ENCODE peak calls at places on chromosomes 5 and 9, in eight cellular contexts. M, S, Q, T, P, Y, J and W are unnamed samples.

GRCh38 chr5:137696481-137696880 is 39.4 kb downstream of the KLHL3 start:
- DNase-seq in S (peak; percentile 38), M (no peak), Q (peak; percentile 15), J (no peak), P (no peak), T (no peak), Y (no peak), W (no peak)

GRCh38 chr5:16934669-16935068 is 1.4 kb downstream of the MYO10 start:
- DNase-seq in S (peak; percentile 44), Q (peak; percentile 64), T (no peak), P (no peak), J (peak; percentile 38), Y (no peak), M (no peak), W (peak; percentile 43)

GRCh38 chr9:13705913-13706312 is 426.4 kb upstream of the MPDZ start:
- DNase-seq in Y (no peak), P (no peak), Q (peak; percentile 80), J (peak; percentile 68), S (peak; percentile 95), T (no peak), M (no peak), W (peak; percentile 74)

GRCh38 chr9:120846906-120847305 is 4.2 kb upstream of the PSMD5 start:
- DNase-seq in M (no peak), Q (no peak), Y (no peak), S (no peak), P (no peak), T (no peak), J (no peak), W (peak; percentile 19)

GRCh38 chr9:113185271-113185670 is 34.5 kb downstream of the SLC31A2 start:
- DNase-seq in P (no peak), M (no peak), T (no peak), J (no peak), S (peak; percentile 23), Y (no peak), Q (no peak), W (no peak)

GRCh38 chr5:150766265-150766664 is 7.4 kb upstream of the DCTN4 start:
- DNase-seq in P (no peak), T (no peak), Y (no peak), Q (no peak), M (no peak), J (no peak), S (no peak), W (no peak)

GRCh38 chr9:27352457-27353188 is 55.7 kb upstream of the EQTN start:
- DNase-seq in M (no peak), S (no peak), Y (no peak), P (no peak), T (no peak), J (no peak), Q (no peak), W (no peak)

GRCh38 chr9:7153566-7153965 is 395.8 kb downstream of the KDM4C start:
- DNase-seq in Q (peak; percentile 10), S (no peak), T (no peak), P (peak; percentile 70), Y (no peak), J (no peak), M (no peak), W (no peak)

GRCh38 chr5:43514471-43514815 is 505 bp downstream of the C5orf34 start:
- DNase-seq in Q (peak; percentile 75), T (no peak), S (peak; percentile 89), P (peak; percentile 21), M (peak; percentile 74), J (peak; percentile 21), Y (no peak), W (peak; percentile 72)

GRCh38 chr5:109692011-109692410 is 2.3 kb downstream of the MAN2A1 start:
- DNase-seq in Y (no peak), T (no peak), P (no peak), Q (peak; percentile 64), M (peak; percentile 30), S (peak; percentile 83), J (no peak), W (peak; percentile 57)

GRCh38 chr9:131849391-131849790 is 109.5 kb upstream of the RAPGEF1 start:
- DNase-seq in M (no peak), T (no peak), P (no peak), Q (no peak), Y (no peak), J (no peak), S (no peak), W (no peak)

GRCh38 chr9:135494791-135495559 is 5.5 kb upstream of the MRPS2 start:
- DNase-seq in M (no peak), J (no peak), P (no peak), S (no peak), Q (no peak), Y (no peak), T (no peak), W (no peak)

GRCh38 chr9:135256568-135257354 is 169.3 kb downstream of the OLFM1 start:
- DNase-seq in S (no peak), T (no peak), J (no peak), M (no peak), Y (no peak), P (no peak), Q (no peak), W (no peak)

GRCh38 chr9:91427873-91428272 is 4.2 kb upstream of the NFIL3 start:
- DNase-seq in T (no peak), P (peak; percentile 36), M (peak; percentile 41), J (no peak), Q (peak; percentile 84), S (peak; percentile 82), Y (no peak), W (peak; percentile 45)

GRCh38 chr5:64487283-64487682 is 18.5 kb upstream of the RGS7BP start:
- DNase-seq in M (no peak), P (no peak), J (no peak), S (no peak), Q (no peak), Y (no peak), T (no peak), W (no peak)

GRCh38 chr9:117927354-117927753 is 223.2 kb downstream of the TLR4 start:
- DNase-seq in J (no peak), P (no peak), T (no peak), Q (no peak), M (no peak), S (no peak), Y (no peak), W (no peak)

GRCh38 chr9:16202913-16203734 is 650.3 kb downstream of the CCDC171 start:
- DNase-seq in T (no peak), Y (no peak), Q (peak; percentile 93), P (no peak), S (peak; percentile 95), J (no peak), M (peak; percentile 91), W (peak; percentile 91)

GRCh38 chr9:121609845-121610637 is 41.4 kb upstream of the DAB2IP start:
- DNase-seq in Q (peak; percentile 39), M (peak; percentile 100), J (no peak), T (no peak), S (peak; percentile 65), Y (no peak), P (peak; percentile 93), W (peak; percentile 40)

GRCh38 chr5:66306105-66306843 is 162.2 kb downstream of the SREK1 start:
- DNase-seq in Q (peak; percentile 77), J (peak; percentile 75), S (peak; percentile 73), P (peak; percentile 55), Y (peak; percentile 45), M (peak; percentile 86), T (peak; percentile 54), W (peak; percentile 66)

GRCh38 chr5:168295574-168296201 is 4.2 kb downstream of the WWC1 start:
- DNase-seq in P (no peak), T (no peak), Q (peak; percentile 66), S (peak; percentile 63), J (peak; percentile 18), M (peak; percentile 83), Y (peak; percentile 63), W (peak; percentile 32)

DNA sequence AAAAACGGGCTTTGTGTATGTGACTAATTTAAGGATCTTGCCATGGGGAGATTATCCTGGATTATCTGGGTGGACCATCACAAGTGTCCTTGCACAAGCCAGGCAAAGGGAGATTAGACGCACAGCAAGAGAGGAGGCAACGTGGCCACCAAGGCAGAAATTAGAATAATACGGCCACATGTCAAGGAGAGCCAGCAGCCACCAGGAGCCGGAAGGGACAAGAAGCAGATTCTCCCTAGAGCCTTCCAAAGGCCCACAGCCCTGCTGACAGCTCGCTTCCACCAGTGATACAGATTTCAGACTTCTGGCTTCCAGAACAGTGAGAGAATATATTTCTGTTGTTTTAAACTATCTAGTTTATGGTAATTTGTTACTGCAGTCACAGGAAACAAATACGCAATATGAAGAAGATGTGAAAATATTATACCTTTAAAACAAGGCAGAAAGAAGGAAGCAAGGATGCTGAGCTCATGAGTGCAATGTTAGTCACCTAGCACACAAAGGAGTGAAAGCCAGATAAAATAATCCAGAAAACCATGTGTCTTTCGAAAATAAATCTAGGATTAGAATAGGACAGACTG is 28.7 kb upstream of the F2RL1 start:
- DNase-seq in P (no peak), T (peak; percentile 80), Q (no peak), M (no peak), S (peak; percentile 90), J (no peak), Y (no peak), W (peak; percentile 90)
- TF ChIP-seq CTCF in P (no peak), T (no peak), Q (no peak), M (no peak), S (no peak), J (no peak), Y (no peak), W (no peak)

GRCh38 chr5:1665803-1666202 is 133.8 kb downstream of the MRPL36 start:
- DNase-seq in S (no peak), M (no peak), Y (no peak), J (no peak), Q (no peak), P (no peak), T (no peak), W (no peak)

GRCh38 chr5:1666221-1666620 is 133.4 kb downstream of the MRPL36 start:
- DNase-seq in T (no peak), Q (no peak), P (no peak), M (no peak), Y (no peak), J (no peak), S (no peak), W (no peak)

GRCh38 chr5:1667648-1668140 is 131.9 kb downstream of the MRPL36 start:
- DNase-seq in J (no peak), M (no peak), S (no peak), T (no peak), Y (peak; percentile 37), Q (no peak), P (no peak), W (no peak)

GRCh38 chr5:1668141-1668721 is 131.4 kb downstream of the MRPL36 start:
- DNase-seq in M (no peak), P (no peak), T (no peak), Q (no peak), S (no peak), Y (no peak), J (peak; percentile 43), W (no peak)

GRCh38 chr5:1666812-1667588 is 132.6 kb downstream of the MRPL36 start:
- DNase-seq in J (peak; percentile 71), S (peak; percentile 21), Q (no peak), Y (peak; percentile 93), M (peak; percentile 55), P (no peak), T (no peak), W (peak; percentile 5)
- TF ChIP-seq CTCF in J (peak; percentile 31), S (no peak), Q (peak; percentile 16), Y (peak; percentile 21), M (peak; percentile 21), P (peak; percentile 75), T (no peak), W (peak; percentile 38)

GRCh38 chr5:26482817-26483375 is 555.5 kb downstream of the CDH9 start:
- DNase-seq in S (peak; percentile 9), J (peak; percentile 75), Q (no peak), Y (peak; percentile 38), M (peak; percentile 63), P (peak; percentile 30), T (peak; percentile 46), W (peak; percentile 1)
- TF ChIP-seq CTCF in S (peak; percentile 28), J (peak; percentile 37), Q (no peak), Y (peak; percentile 66), M (peak; percentile 83), P (peak; percentile 75), T (peak; percentile 81), W (peak; percentile 31)

GRCh38 chr9:908806-909205 is 67.3 kb downstream of the DMRT1 start:
- DNase-seq in M (no peak), Q (no peak), S (no peak), P (no peak), T (no peak), J (no peak), Y (no peak), W (no peak)
- TF ChIP-seq CTCF in M (no peak), Q (no peak), S (no peak), P (no peak), T (no peak), J (no peak), Y (no peak), W (no peak)